ENCODE peak calls at places on chromosomes 5 and 9, in nine cellular contexts. M is mesenchymal stem cell, K is heart right ventricle, Q is RWPE2, N is SK-N-SH, J is tibial artery, V is sigmoid colon, F is left lung, E is neural progenitor cell. U is an unnamed sample. For H3K27me3, the result is how much of the 10 kb centered on the place peaks cover.

GRCh38 chr9:129111762-129112151 is 542 bp downstream of the PTPA start:
- DNase-seq in M (peak), K (peak), Q (no peak), N (peak), J (peak), V (no peak), F (peak), E (peak), U (no peak)

GRCh38 chr5:14696851-14697250 is 32.3 kb downstream of the OTULIN start:
- DNase-seq in M (no peak), K (no peak), Q (no peak), N (no peak), J (no peak), V (no peak), F (no peak), E (no peak), U (no peak)

GRCh38 chr9:93560991-93561390 is 15.4 kb upstream of the PHF2 start:
- DNase-seq in M (no peak), K (no peak), Q (no peak), N (no peak), J (no peak), V (no peak), F (no peak), E (no peak), U (no peak)

GRCh38 chr5:111680737-111681413 is 76.1 kb downstream of the NREP start:
- DNase-seq in M (peak), K (peak), Q (peak), N (peak), J (peak), V (peak), F (no peak), E (no peak), U (no peak)

GRCh38 chr9:128884164-128884563 is 2.2 kb downstream of the LRRC8A start:
- DNase-seq in M (no peak), K (no peak), Q (no peak), N (no peak), J (no peak), V (no peak), F (no peak), E (no peak), U (no peak)

GRCh38 chr9:37617837-37618236 is 25.4 kb upstream of the TOMM5 start:
- DNase-seq in M (no peak), K (no peak), Q (no peak), N (no peak), J (no peak), V (no peak), F (no peak), E (peak), U (no peak)

GRCh38 chr9:137302176-137303030 is at the start of gene NRARP:
- DNase-seq in M (peak), K (peak), Q (peak), N (peak), J (peak), V (peak), F (peak), E (peak), U (peak)

GRCh38 chr9:134863306-134863902 is 17.2 kb upstream of the FCN2 start:
- DNase-seq in M (no peak), K (no peak), Q (no peak), N (no peak), J (peak), V (peak), F (no peak), E (no peak), U (peak)

GRCh38 chr5:1246711-1247431 is 21.7 kb downstream of the SLC6A18 start:
- DNase-seq in M (peak), K (peak), Q (no peak), N (peak), J (no peak), V (no peak), F (no peak), E (peak), U (no peak)

GRCh38 chr5:137300411-137301240 is 198.5 kb downstream of the SPOCK1 start:
- DNase-seq in M (peak), K (no peak), Q (no peak), N (no peak), J (no peak), V (no peak), F (no peak), E (no peak), U (no peak)

GRCh38 chr5:181111010-181111409 is 20.0 kb downstream of the OR2V1 start:
- DNase-seq in M (no peak), K (no peak), Q (peak), N (no peak), J (no peak), V (no peak), F (no peak), E (no peak), U (no peak)

GRCh38 chr5:181118369-181118768 is 12.6 kb downstream of the OR2V1 start:
- DNase-seq in M (no peak), K (no peak), Q (no peak), N (no peak), J (no peak), V (peak), F (no peak), E (no peak), U (peak)

GRCh38 chr5:181119105-181119504 is 11.9 kb downstream of the OR2V1 start:
- DNase-seq in M (no peak), K (no peak), Q (no peak), N (no peak), J (no peak), V (peak), F (no peak), E (no peak), U (no peak)

GRCh38 chr5:181114284-181114843 is 16.6 kb downstream of the OR2V1 start:
- DNase-seq in M (no peak), K (no peak), Q (no peak), N (no peak), J (no peak), V (no peak), F (no peak), E (no peak), U (no peak)

DNA sequence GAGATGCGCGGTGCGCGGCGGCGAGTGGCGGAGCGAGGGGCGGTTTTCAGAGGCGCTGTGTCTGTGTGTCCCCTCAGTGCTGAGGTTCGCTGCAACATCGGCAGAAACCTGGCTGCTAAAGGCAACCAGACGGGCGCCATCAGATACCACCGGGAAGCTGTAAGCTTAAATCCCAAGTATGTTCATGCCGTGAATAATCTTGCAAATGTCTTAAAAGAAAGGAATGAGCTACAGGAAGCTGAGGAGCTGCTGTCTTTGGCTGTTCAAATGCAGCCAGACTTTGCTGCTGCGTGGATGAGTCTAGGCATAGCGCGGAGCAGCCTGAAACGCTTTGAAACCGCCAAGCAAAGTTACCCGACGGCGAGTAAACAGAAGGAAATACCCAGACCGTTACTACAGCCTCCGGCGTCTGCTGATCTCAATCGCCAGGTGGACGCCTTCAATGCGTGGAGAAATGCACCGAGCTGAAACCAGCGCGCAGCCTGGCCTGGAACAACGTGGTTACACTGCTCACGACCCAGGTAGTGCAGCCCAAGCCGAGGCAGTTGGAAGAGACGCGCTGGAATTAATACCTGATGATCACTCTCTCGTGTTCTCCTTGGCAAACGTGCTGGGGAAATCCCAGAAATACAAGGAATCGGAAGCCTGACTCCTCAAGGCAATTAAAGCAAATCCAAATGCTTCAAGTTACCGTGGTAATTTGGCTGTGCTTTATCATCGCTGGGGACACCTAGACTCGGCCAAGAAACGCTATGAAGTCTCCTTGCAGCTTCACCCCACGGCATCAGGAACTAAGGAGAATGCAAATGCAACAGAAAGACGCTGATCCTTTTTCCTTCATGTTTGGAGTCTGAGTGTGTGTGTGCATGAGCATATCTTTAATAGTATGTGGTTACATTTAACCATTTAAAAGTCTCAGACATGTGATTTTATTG is 15.9 kb downstream of the OR2V1 start:
- DNase-seq in M (no peak), K (no peak), Q (no peak), N (no peak), J (no peak), V (no peak), F (no peak), E (peak), U (no peak)
- H3K27me3 ChIP-seq in M (under half), K (half or more), Q (under half), N (half or more), J (under half), V (under half), F (half or more), E (half or more), U (half or more)

GRCh38 chr9:34001951-34002350 is 46.7 kb downstream of the UBAP2 start:
- DNase-seq in M (no peak), K (no peak), Q (no peak), N (no peak), J (no peak), V (no peak), F (no peak), E (no peak), U (no peak)

GRCh38 chr9:33995449-33995848 is 53.2 kb downstream of the UBAP2 start:
- DNase-seq in M (no peak), K (no peak), Q (no peak), N (no peak), J (no peak), V (no peak), F (no peak), E (no peak), U (no peak)

DNA sequence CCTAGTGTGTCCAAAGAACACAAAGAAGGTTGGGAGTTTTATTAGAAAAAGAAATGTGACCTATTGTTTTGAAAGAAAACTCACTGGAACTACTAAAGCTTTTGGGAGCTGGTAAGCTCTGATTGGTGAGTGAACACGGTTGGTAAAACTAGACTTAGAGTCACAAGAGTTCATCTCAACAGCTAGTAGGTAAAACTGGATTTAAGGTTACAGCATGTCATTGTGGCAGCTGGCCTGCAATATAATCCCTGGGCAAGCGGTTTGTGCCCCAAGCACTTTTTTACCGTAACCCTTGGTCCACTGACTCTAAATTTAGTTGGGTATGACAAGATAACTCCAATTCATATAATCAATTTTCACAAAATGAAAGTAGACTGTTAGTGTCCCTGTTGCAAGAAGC is 47.4 kb downstream of the UBAP2 start:
- DNase-seq in M (no peak), K (no peak), Q (no peak), N (no peak), J (no peak), V (no peak), F (no peak), E (no peak), U (no peak)
- H3K27me3 ChIP-seq in M (under half), K (under half), Q (under half), N (under half), J (under half), V (under half), F (under half), E (under half), U (under half)

GRCh38 chr5:88666761-88667186 is 216.2 kb downstream of the MEF2C start:
- DNase-seq in M (peak), K (no peak), Q (no peak), N (no peak), J (no peak), V (no peak), F (no peak), E (peak), U (no peak)
- H3K27me3 ChIP-seq in M (half or more), K (half or more), Q (half or more), N (half or more), J (under half), V (half or more), F (half or more), E (half or more), U (half or more)

DNA sequence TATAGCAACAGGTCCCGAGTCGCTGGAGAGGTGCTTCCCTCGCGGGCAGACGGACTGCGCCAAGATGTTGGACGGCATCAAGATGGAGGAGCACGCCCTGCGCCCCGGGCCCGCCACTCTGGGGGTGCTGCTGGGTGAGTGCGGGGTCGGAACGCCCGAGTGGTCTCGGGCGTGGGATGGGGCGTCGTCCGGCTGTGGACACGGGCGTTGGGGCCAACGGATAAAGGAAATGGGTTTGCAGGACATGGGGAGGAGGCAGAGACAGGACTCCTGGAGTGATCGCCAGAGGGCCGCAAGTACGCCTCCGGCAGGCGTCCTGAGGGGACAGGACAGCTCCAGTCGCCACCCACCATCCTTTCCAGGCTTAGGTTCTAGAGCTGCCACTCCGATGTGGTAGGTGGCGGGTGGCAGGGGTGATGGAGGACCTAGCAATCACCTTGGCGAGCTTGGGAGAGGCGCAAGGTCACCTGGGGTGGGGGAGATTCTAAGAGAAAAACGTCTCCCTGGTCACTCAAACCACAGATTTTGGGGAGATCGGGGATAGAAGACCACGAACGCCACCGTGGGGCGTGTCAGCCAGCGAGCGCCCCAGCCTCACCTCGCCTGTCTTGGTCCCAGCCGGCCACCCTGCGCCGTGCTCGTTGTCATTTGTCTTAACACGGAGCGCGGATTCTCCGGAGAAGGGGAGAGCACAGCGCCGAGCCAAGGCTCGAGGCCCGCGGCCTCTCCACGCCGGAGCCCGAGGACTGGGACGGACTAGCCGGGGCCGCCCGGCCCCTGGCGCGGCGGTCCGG is 924 bp downstream of the LMX1B start:
- DNase-seq in M (no peak), K (no peak), Q (peak), N (peak), J (peak), V (peak), F (no peak), E (no peak), U (no peak)
- H3K27me3 ChIP-seq in M (half or more), K (half or more), Q (half or more), N (half or more), J (under half), V (half or more), F (half or more), E (half or more), U (under half)

GRCh38 chr5:38039826-38040225 is 200.0 kb upstream of the GDNF start:
- DNase-seq in M (no peak), K (no peak), Q (no peak), N (no peak), J (no peak), V (no peak), F (no peak), E (no peak), U (no peak)
- H3K27me3 ChIP-seq in M (half or more), K (under half), Q (under half), N (under half), J (under half), V (under half), F (under half), E (under half), U (under half)

DNA sequence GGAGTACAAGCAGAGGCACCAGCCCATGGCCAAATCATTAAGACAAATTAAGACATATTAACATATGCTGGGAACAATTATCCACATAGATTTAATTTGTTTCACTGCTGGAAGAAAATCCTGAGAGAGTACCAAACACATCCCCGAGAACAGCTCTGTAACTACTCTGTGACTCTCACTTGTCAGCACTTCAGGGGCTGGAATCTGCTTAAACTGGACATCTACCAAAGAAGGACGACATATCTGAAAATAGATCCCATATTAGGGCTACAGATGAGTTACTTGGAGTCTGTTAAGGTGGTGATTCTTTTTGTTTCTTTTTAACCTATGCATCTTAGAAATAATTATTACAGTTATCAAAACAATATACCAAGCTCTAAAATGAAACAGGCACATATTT is 68.3 kb downstream of the SLC1A1 start:
- DNase-seq in M (no peak), K (peak), Q (no peak), N (no peak), J (no peak), V (no peak), F (no peak), E (no peak), U (no peak)
- H3K27me3 ChIP-seq in M (under half), K (under half), Q (under half), N (under half), J (under half), V (under half), F (under half), E (under half), U (under half)

DNA sequence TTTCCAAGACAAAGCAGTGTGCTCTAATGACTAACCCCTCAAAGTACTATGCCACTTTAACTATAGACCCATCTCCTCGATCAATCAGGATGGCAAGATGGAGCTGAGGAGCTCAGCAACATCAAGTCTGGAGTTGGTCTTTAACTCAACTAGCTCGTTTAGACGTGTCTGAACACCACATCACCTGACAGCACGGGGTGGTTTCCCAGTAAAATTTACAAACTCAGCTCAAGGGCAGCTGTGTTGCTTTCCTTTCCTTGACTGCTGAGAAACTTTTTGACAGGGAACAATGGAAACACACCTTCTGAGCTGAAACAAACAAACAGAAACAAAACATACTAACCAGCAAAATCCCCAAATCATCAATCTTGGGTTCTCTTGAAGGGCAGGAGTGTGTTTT is 202.5 kb downstream of the NTRK2 start:
- DNase-seq in M (no peak), K (no peak), Q (no peak), N (no peak), J (no peak), V (no peak), F (no peak), E (no peak), U (no peak)
- H3K27me3 ChIP-seq in M (under half), K (under half), Q (under half), N (under half), J (under half), V (under half), F (under half), E (under half), U (under half)

GRCh38 chr5:58913591-58913990 is 330.7 kb downstream of the RAB3C start:
- DNase-seq in M (no peak), K (no peak), Q (no peak), N (no peak), J (no peak), V (no peak), F (no peak), E (no peak), U (no peak)
- H3K27me3 ChIP-seq in M (under half), K (under half), Q (under half), N (under half), J (under half), V (under half), F (under half), E (under half), U (under half)